ENCODE peak calls at places on chromosomes 7 and 10, in six cellular contexts. J is neuronal stem cell, U is Karpas-422, F is PC-3, M is mesenchymal stem cell, N is fibroblast of lung. H is an unnamed sample.

GRCh38 chr10:97174937-97175336 is 10.8 kb downstream of the SLIT1 start:
- DNase-seq in F (no peak), U (no peak), M (no peak), N (no peak), J (no peak), H (no peak)

GRCh38 chr7:45625714-45626440 is 51.7 kb downstream of the ADCY1 start:
- DNase-seq in J (no peak), M (no peak), F (no peak), U (no peak), N (no peak), H (no peak)

GRCh38 chr7:32378991-32379390 is 111.2 kb downstream of the LSM5 start:
- DNase-seq in F (peak; percentile 24), J (no peak), M (no peak), U (no peak), N (no peak), H (no peak)

GRCh38 chr7:1425292-1426136 is 33.8 kb downstream of the MICALL2 start:
- DNase-seq in M (no peak), U (peak; percentile 72), N (no peak), F (no peak), J (no peak), H (no peak)

GRCh38 chr10:8071006-8071405 is 16.5 kb downstream of the GATA3 start:
- DNase-seq in J (no peak), M (peak; percentile 48), F (no peak), U (no peak), N (no peak), H (no peak)

GRCh38 chr7:106731637-106732036 is 70.7 kb upstream of the CCDC71L start:
- DNase-seq in N (peak; percentile 38), M (peak; percentile 6), J (no peak), U (no peak), F (no peak), H (no peak)

GRCh38 chr7:147771344-147771743 is 819.2 kb upstream of the C7orf33 start:
- DNase-seq in N (no peak), J (peak; percentile 3), M (no peak), F (no peak), U (no peak), H (no peak)

GRCh38 chr10:127983701-127984100 is 76.8 kb downstream of the PTPRE start:
- DNase-seq in U (no peak), J (no peak), M (no peak), F (no peak), N (no peak), H (no peak)

GRCh38 chr7:22578048-22578770 is 78.2 kb upstream of the STEAP1B start:
- DNase-seq in N (peak; percentile 85), M (peak; percentile 82), J (no peak), F (peak; percentile 76), U (no peak), H (no peak)

GRCh38 chr7:22814261-22815208 is 8.1 kb downstream of the TOMM7 start:
- DNase-seq in F (peak; percentile 69), M (peak; percentile 38), N (peak; percentile 47), U (no peak), J (no peak), H (no peak)

GRCh38 chr7:7696458-7697119 is 21.8 kb downstream of the RPA3 start:
- DNase-seq in N (peak; percentile 63), F (peak; percentile 58), U (no peak), J (no peak), M (peak; percentile 82), H (no peak)

GRCh38 chr7:102988088-102988487 is 75.3 kb downstream of the LRRC17 start:
- DNase-seq in M (no peak), J (no peak), F (no peak), U (no peak), N (no peak), H (no peak)

GRCh38 chr10:38043516-38043915 is 33.0 kb downstream of the ZNF33A start:
- DNase-seq in F (no peak), J (no peak), M (no peak), U (no peak), N (no peak), H (no peak)

GRCh38 chr10:124063736-124064135 is 29.7 kb downstream of the CHST15 start:
- DNase-seq in N (peak; percentile 77), F (peak; percentile 82), M (peak; percentile 73), U (no peak), J (no peak), H (peak; percentile 64)

GRCh38 chr7:96952974-96953391 is 52.4 kb upstream of the DLX6 start:
- DNase-seq in J (no peak), N (no peak), U (no peak), M (no peak), F (peak; percentile 85), H (no peak)

GRCh38 chr10:98790817-98791216 is 344.1 kb upstream of the HPS1 start:
- DNase-seq in U (peak; percentile 51), F (peak; percentile 20), M (peak; percentile 38), J (no peak), N (peak; percentile 59), H (no peak)

GRCh38 chr10:33377658-33378025 is 43.2 kb upstream of the NRP1 start:
- DNase-seq in N (peak; percentile 45), F (peak; percentile 73), J (no peak), U (no peak), M (no peak), H (no peak)

GRCh38 chr7:38463277-38464224 is 167.6 kb downstream of the AMPH start:
- DNase-seq in M (peak; percentile 7), U (peak; percentile 34), F (peak; percentile 27), J (no peak), N (peak; percentile 90), H (peak; percentile 80)

GRCh38 chr10:98240524-98240923 is 27.5 kb downstream of the LOXL4 start:
- DNase-seq in N (no peak), M (no peak), F (no peak), J (no peak), U (no peak), H (no peak)

GRCh38 chr7:771241-772004 is 44.3 kb upstream of the PRKAR1B start:
- DNase-seq in U (no peak), N (peak; percentile 85), F (no peak), J (no peak), M (peak; percentile 59), H (no peak)

GRCh38 chr10:60733189-60733815 is 45.0 kb upstream of the CDK1 start:
- DNase-seq in M (peak; percentile 35), F (peak; percentile 96), N (peak; percentile 6), J (no peak), U (no peak), H (no peak)

GRCh38 chr10:80491251-80492102 is 37.4 kb downstream of the TSPAN14 start:
- DNase-seq in M (no peak), J (no peak), U (no peak), F (no peak), N (no peak), H (no peak)

GRCh38 chr7:44713680-44714335 is 34.8 kb upstream of the ZMIZ2 start:
- DNase-seq in M (no peak), J (no peak), N (no peak), U (peak; percentile 39), F (no peak), H (no peak)

GRCh38 chr10:4263281-4263921 is 478.4 kb upstream of the KLF6 start:
- DNase-seq in U (no peak), J (no peak), F (no peak), N (peak; percentile 47), M (peak; percentile 37), H (no peak)

GRCh38 chr10:126042906-126043305 is 146.5 kb downstream of the FANK1 start:
- DNase-seq in U (no peak), N (no peak), F (no peak), J (no peak), M (no peak), H (no peak)

GRCh38 chr7:1713502-1714484 is 43.7 kb downstream of the ELFN1 start:
- DNase-seq in U (no peak), J (no peak), M (no peak), N (no peak), F (no peak), H (no peak)

GRCh38 chr7:16309129-16309528 is 112.2 kb downstream of the CRPPA start:
- DNase-seq in U (no peak), J (no peak), N (no peak), M (no peak), F (no peak), H (no peak)

GRCh38 chr7:40595129-40595528 is 460.3 kb downstream of the SUGCT start:
- DNase-seq in M (no peak), N (no peak), U (no peak), F (no peak), J (no peak), H (no peak)

GRCh38 chr10:63382066-63382465 is 83.7 kb downstream of the JMJD1C start:
- DNase-seq in N (no peak), F (no peak), M (no peak), J (no peak), U (no peak), H (no peak)

GRCh38 chr10:68330852-68331454 is 911 bp upstream of the HNRNPH3 start:
- DNase-seq in N (peak; percentile 54), F (no peak), U (peak; percentile 54), J (no peak), M (no peak), H (peak; percentile 28)

GRCh38 chr7:130560972-130561371 is 69.1 kb downstream of the MEST start:
- DNase-seq in F (peak; percentile 49), U (peak; percentile 86), J (no peak), M (peak; percentile 53), N (peak; percentile 51), H (no peak)

GRCh38 chr10:88244781-88245350 is 338.3 kb downstream of the RNLS start:
- DNase-seq in J (no peak), N (no peak), U (no peak), F (no peak), M (no peak), H (no peak)
- H2AFZ ChIP-seq in J (no peak overlapping the region), N (no peak overlapping the region), U (no peak overlapping the region), F (no peak overlapping the region), M (no peak overlapping the region), H (peak overlapping the region; percentile 2)

GRCh38 chr7:43385856-43386255 is 197.1 kb upstream of the STK17A start:
- DNase-seq in M (peak; percentile 22), U (no peak), J (no peak), F (peak; percentile 38), N (no peak), H (peak; percentile 30)
- H2AFZ ChIP-seq in M (no peak overlapping the region), U (no peak overlapping the region), J (no peak overlapping the region), F (peak overlapping the region; percentile 26), N (no peak overlapping the region), H (no peak overlapping the region)

GRCh38 chr7:28686418-28686800 is 271.7 kb downstream of the TRIL start:
- DNase-seq in U (no peak), N (peak; percentile 77), J (peak; percentile 69), F (peak; percentile 58), M (peak; percentile 85), H (no peak)

GRCh38 chr7:28685291-28685659 is 272.9 kb downstream of the TRIL start:
- DNase-seq in N (no peak), M (no peak), F (no peak), J (no peak), U (no peak), H (no peak)

GRCh38 chr7:28684729-28685211 is 272.5 kb downstream of the CREB5 start:
- DNase-seq in F (no peak), J (no peak), N (no peak), M (no peak), U (peak; percentile 47), H (no peak)

GRCh38 chr7:28687631-28688030 is 270.5 kb downstream of the TRIL start:
- DNase-seq in J (no peak), U (no peak), M (no peak), F (no peak), N (no peak), H (no peak)

GRCh38 chr7:28685660-28686417 is 272.3 kb downstream of the TRIL start:
- DNase-seq in U (no peak), M (peak; percentile 99), N (peak; percentile 100), J (peak; percentile 61), F (peak; percentile 97), H (no peak)
- H2AFZ ChIP-seq in U (no peak overlapping the region), M (no peak overlapping the region), N (peak overlapping the region; percentile 3), J (peak overlapping the region; percentile 76), F (peak overlapping the region; percentile 85), H (no peak overlapping the region)

GRCh38 chr7:155526225-155526624 is 20.1 kb downstream of the CNPY1 start:
- DNase-seq in N (no peak), J (no peak), U (no peak), F (no peak), M (no peak), H (no peak)
- H2AFZ ChIP-seq in N (no peak overlapping the region), J (no peak overlapping the region), U (no peak overlapping the region), F (no peak overlapping the region), M (no peak overlapping the region), H (no peak overlapping the region)